ENCODE peak calls at places on chromosomes 13 and 19, in four cellular contexts. One of them, this sample, is unnamed.

GRCh38 chr13:43492745-43493144 is 294.0 kb downstream of the ENOX1 start:
- DNase-seq in SK-MEL-5: no peak
- DNase-seq in thoracic aorta: no peak
- DNase-seq in fibroblast of lung: no peak
- DNase-seq in this sample: no peak

GRCh38 chr19:17332677-17333581 is 1.7 kb downstream of the ANO8 start:
- DNase-seq in SK-MEL-5: peak; percentile 72
- DNase-seq in fibroblast of lung: peak; percentile 42
- DNase-seq in thoracic aorta: no peak
- DNase-seq in this sample: peak; percentile 73

GRCh38 chr19:46466536-46467199 is 4.7 kb downstream of the PNMA8A start:
- DNase-seq in thoracic aorta: no peak
- DNase-seq in SK-MEL-5: no peak
- DNase-seq in fibroblast of lung: peak; percentile 91
- DNase-seq in this sample: peak; percentile 56

GRCh38 chr13:101738336-101738735 is 285.9 kb downstream of the ITGBL1 start:
- DNase-seq in thoracic aorta: no peak
- DNase-seq in SK-MEL-5: no peak
- DNase-seq in fibroblast of lung: no peak
- DNase-seq in this sample: no peak

GRCh38 chr13:69681722-69682121 is 425.9 kb upstream of the ATXN8OS start:
- DNase-seq in thoracic aorta: no peak
- DNase-seq in fibroblast of lung: no peak
- DNase-seq in SK-MEL-5: no peak
- DNase-seq in this sample: no peak

GRCh38 chr13:102487330-102487729 is 85.5 kb upstream of the FGF14 start:
- DNase-seq in thoracic aorta: no peak
- DNase-seq in fibroblast of lung: no peak
- DNase-seq in SK-MEL-5: no peak
- DNase-seq in this sample: no peak

GRCh38 chr19:10389863-10390262 is 9.5 kb upstream of the TYK2 start:
- DNase-seq in SK-MEL-5: no peak
- DNase-seq in fibroblast of lung: no peak
- DNase-seq in thoracic aorta: no peak
- DNase-seq in this sample: no peak

GRCh38 chr13:28056426-28056825 is 44.0 kb downstream of the FLT3 start:
- DNase-seq in SK-MEL-5: no peak
- DNase-seq in fibroblast of lung: no peak
- DNase-seq in thoracic aorta: no peak
- DNase-seq in this sample: no peak

GRCh38 chr13:98480915-98481510 is 95.9 kb downstream of the STK24 start:
- DNase-seq in thoracic aorta: no peak
- DNase-seq in SK-MEL-5: no peak
- DNase-seq in fibroblast of lung: peak; percentile 23
- DNase-seq in this sample: peak; percentile 80

GRCh38 chr13:49494645-49495044 is 1.1 kb upstream of the PHF11 start:
- DNase-seq in thoracic aorta: no peak
- DNase-seq in fibroblast of lung: no peak
- DNase-seq in SK-MEL-5: no peak
- DNase-seq in this sample: no peak

GRCh38 chr19:31127132-31127967 is 221.9 kb downstream of the TSHZ3 start:
- DNase-seq in SK-MEL-5: no peak
- DNase-seq in thoracic aorta: no peak
- DNase-seq in fibroblast of lung: peak; percentile 98
- DNase-seq in this sample: peak; percentile 98

GRCh38 chr19:16096281-16096855 is 15.3 kb upstream of the RAB8A start:
- DNase-seq in fibroblast of lung: no peak
- DNase-seq in SK-MEL-5: no peak
- DNase-seq in thoracic aorta: no peak
- DNase-seq in this sample: peak; percentile 47

GRCh38 chr13:69274231-69274630 is 833.4 kb upstream of the ATXN8OS start:
- DNase-seq in fibroblast of lung: no peak
- DNase-seq in thoracic aorta: no peak
- DNase-seq in SK-MEL-5: no peak
- DNase-seq in this sample: no peak

GRCh38 chr13:79986890-79987289 is 354.0 kb downstream of the SPRY2 start:
- DNase-seq in SK-MEL-5: no peak
- DNase-seq in thoracic aorta: no peak
- DNase-seq in fibroblast of lung: no peak
- DNase-seq in this sample: no peak

GRCh38 chr13:98975822-98976261 is 2.0 kb downstream of the DOCK9 start:
- DNase-seq in fibroblast of lung: no peak
- DNase-seq in SK-MEL-5: no peak
- DNase-seq in thoracic aorta: no peak
- DNase-seq in this sample: peak; percentile 42

GRCh38 chr13:41835871-41836270 is 125.0 kb downstream of the VWA8 start:
- DNase-seq in fibroblast of lung: peak; percentile 62
- DNase-seq in thoracic aorta: no peak
- DNase-seq in SK-MEL-5: no peak
- DNase-seq in this sample: no peak

GRCh38 chr13:112066624-112067004 is 335 bp upstream of the SOX1 start:
- DNase-seq in fibroblast of lung: peak; percentile 49
- DNase-seq in thoracic aorta: no peak
- DNase-seq in SK-MEL-5: peak; percentile 38
- DNase-seq in this sample: peak; percentile 6

This sample was measured in mesenchymal stem cell.